ENCODE peak calls at places on chromosome 17, in six cellular contexts. One of them, this sample, is unnamed.

GRCh38 chr17:78357177-78357586 is 2.7 kb downstream of the SOCS3 start:
- DNase-seq in GM12892: no peak
- DNase-seq in HepG2: no peak
- DNase-seq in GM12878: no peak
- DNase-seq in H1: no peak
- DNase-seq in K562: no peak
- DNase-seq in this sample: no peak

GRCh38 chr17:77423589-77424451 is 283.1 kb downstream of the SEC14L1 start:
- DNase-seq in K562: no peak
- DNase-seq in GM12892: no peak
- DNase-seq in GM12878: no peak
- DNase-seq in HepG2: no peak
- DNase-seq in H1: no peak
- DNase-seq in this sample: no peak

GRCh38 chr17:66459811-66460270 is 157.4 kb downstream of the PRKCA start:
- DNase-seq in GM12892: no peak
- DNase-seq in K562: no peak
- DNase-seq in GM12878: no peak
- DNase-seq in HepG2: peak
- DNase-seq in H1: no peak
- DNase-seq in this sample: no peak

GRCh38 chr17:66906321-66907278 is 57.9 kb upstream of the CACNG4 start:
- DNase-seq in HepG2: peak
- DNase-seq in H1: peak
- DNase-seq in GM12878: peak
- DNase-seq in GM12892: peak
- DNase-seq in K562: peak
- DNase-seq in this sample: peak

GRCh38 chr17:63700528-63701441 is 860 bp upstream of the LIMD2 start:
- DNase-seq in GM12878: no peak
- DNase-seq in H1: peak
- DNase-seq in HepG2: no peak
- DNase-seq in GM12892: peak
- DNase-seq in K562: no peak
- DNase-seq in this sample: peak

GRCh38 chr17:77814091-77814772 is 144.3 kb upstream of the TNRC6C start:
- DNase-seq in HepG2: no peak
- DNase-seq in GM12878: no peak
- DNase-seq in H1: no peak
- DNase-seq in GM12892: no peak
- DNase-seq in K562: no peak
- DNase-seq in this sample: no peak

GRCh38 chr17:64596439-64596838 is 65.7 kb downstream of the SMURF2 start:
- DNase-seq in H1: no peak
- DNase-seq in K562: no peak
- DNase-seq in GM12878: no peak
- DNase-seq in GM12892: no peak
- DNase-seq in HepG2: no peak
- DNase-seq in this sample: no peak

GRCh38 chr17:1036171-1036844 is 39.4 kb downstream of the TIMM22 start:
- DNase-seq in K562: no peak
- DNase-seq in H1: no peak
- DNase-seq in GM12878: no peak
- DNase-seq in HepG2: no peak
- DNase-seq in GM12892: no peak
- DNase-seq in this sample: no peak

GRCh38 chr17:81261096-81261495 is 22.0 kb downstream of the NDUFAF8 start:
- DNase-seq in GM12892: no peak
- DNase-seq in K562: no peak
- DNase-seq in GM12878: no peak
- DNase-seq in HepG2: no peak
- DNase-seq in H1: no peak
- DNase-seq in this sample: no peak

GRCh38 chr17:42541041-42541833 is 5.2 kb downstream of the NAGLU start:
- DNase-seq in GM12892: no peak
- DNase-seq in HepG2: peak
- DNase-seq in GM12878: no peak
- DNase-seq in K562: no peak
- DNase-seq in H1: no peak
- DNase-seq in this sample: no peak

GRCh38 chr17:63405741-63406261 is 40.3 kb downstream of the CYB561 start:
- DNase-seq in GM12878: no peak
- DNase-seq in GM12892: no peak
- DNase-seq in HepG2: peak
- DNase-seq in H1: no peak
- DNase-seq in K562: peak
- DNase-seq in this sample: no peak

GRCh38 chr17:77489898-77490265 is 349.1 kb downstream of the SEC14L1 start:
- DNase-seq in GM12878: no peak
- DNase-seq in HepG2: no peak
- DNase-seq in K562: no peak
- DNase-seq in GM12892: no peak
- DNase-seq in H1: no peak
- DNase-seq in this sample: no peak

GRCh38 chr17:43787728-43788127 is 7.5 kb downstream of the CFAP97D1 start:
- DNase-seq in HepG2: no peak
- DNase-seq in GM12892: no peak
- DNase-seq in K562: no peak
- DNase-seq in GM12878: no peak
- DNase-seq in H1: no peak
- DNase-seq in this sample: no peak
- TF ChIP-seq POLR2AphosphoS5 in HepG2: no peak
- TF ChIP-seq POLR2AphosphoS5 in GM12892: no peak
- TF ChIP-seq POLR2AphosphoS5 in K562: no peak
- TF ChIP-seq POLR2AphosphoS5 in GM12878: no peak
- TF ChIP-seq POLR2AphosphoS5 in H1: no peak
- TF ChIP-seq POLR2AphosphoS5 in this sample: no peak

GRCh38 chr17:74466785-74467158 is 338 bp downstream of the CD300A start:
- DNase-seq in K562: no peak
- DNase-seq in GM12892: no peak
- DNase-seq in HepG2: no peak
- DNase-seq in GM12878: no peak
- DNase-seq in H1: no peak
- DNase-seq in this sample: no peak

GRCh38 chr17:74464730-74465377 is 1.6 kb upstream of the CD300A start:
- DNase-seq in GM12892: no peak
- DNase-seq in H1: no peak
- DNase-seq in GM12878: no peak
- DNase-seq in K562: no peak
- DNase-seq in HepG2: no peak
- DNase-seq in this sample: no peak

GRCh38 chr17:74466111-74466784 is at the start of gene CD300A:
- DNase-seq in K562: no peak
- DNase-seq in H1: peak
- DNase-seq in GM12892: no peak
- DNase-seq in GM12878: no peak
- DNase-seq in HepG2: no peak
- DNase-seq in this sample: no peak

GRCh38 chr17:74465378-74466110 is 890 bp upstream of the CD300A start:
- DNase-seq in GM12892: no peak
- DNase-seq in K562: no peak
- DNase-seq in HepG2: no peak
- DNase-seq in H1: no peak
- DNase-seq in GM12878: no peak
- DNase-seq in this sample: no peak

DNA sequence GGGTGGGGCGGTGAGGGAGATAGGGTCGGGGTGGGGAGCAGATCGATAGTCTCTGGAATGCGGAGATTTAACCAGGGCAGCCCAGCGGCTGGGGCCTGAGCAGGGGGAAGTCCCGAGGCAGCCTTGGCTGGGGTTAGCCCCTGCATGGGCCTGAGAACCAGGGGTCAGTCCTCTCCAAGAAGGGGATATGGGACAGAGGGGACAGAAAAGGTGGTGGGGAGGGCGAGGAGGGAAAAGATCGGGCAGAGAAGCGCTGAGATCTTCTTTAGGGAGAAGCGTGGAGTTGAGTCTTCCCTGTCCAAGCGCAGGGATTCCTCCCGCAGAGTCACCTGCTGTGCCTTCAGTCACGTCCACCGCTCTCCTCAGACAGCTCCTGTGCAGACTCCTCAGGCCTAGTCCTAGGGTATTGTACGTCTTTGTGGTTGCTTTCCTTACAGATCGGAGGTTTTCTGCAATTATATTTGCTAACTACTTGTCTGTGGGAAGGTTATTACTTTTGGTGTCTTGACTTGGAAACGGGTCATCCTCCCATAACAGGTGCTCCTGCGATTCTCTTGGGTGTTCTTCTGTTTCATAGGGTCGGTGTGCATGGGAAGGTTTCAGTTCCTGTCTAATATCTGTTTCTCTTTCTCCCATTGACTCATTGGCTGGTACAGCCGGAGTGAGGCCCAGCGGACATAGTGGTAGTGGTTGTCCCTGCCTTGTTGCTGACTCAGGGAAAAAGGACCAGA is 952 bp downstream of the CD300A start:
- DNase-seq in H1: no peak
- DNase-seq in HepG2: no peak
- DNase-seq in K562: no peak
- DNase-seq in GM12892: no peak
- DNase-seq in GM12878: peak
- DNase-seq in this sample: peak
- TF ChIP-seq POLR2A in H1: no peak
- TF ChIP-seq POLR2A in HepG2: no peak
- TF ChIP-seq POLR2A in K562: no peak
- TF ChIP-seq POLR2A in GM12892: peak
- TF ChIP-seq POLR2A in GM12878: peak
- TF ChIP-seq POLR2A in this sample: peak

DNA sequence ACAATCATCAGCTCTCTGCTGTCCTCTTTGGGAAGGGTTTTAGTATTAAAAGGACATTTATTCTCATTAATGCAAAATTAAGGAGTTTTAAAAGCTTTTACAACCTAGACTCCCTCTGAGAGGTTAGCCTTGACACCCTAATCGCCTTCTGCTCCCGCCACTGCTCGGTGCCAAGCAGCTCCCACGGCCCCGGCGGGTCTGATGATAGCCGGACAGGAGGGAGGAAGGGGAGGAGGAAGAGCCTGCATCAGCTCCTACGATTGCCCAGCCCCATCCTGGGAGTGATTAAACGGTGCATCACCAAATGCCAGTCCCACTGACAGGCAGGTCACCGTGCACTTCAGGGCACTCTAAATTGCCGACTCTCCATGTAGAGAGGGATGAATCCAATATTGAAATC is 8.3 kb downstream of the SHPK start:
- DNase-seq in GM12892: no peak
- DNase-seq in HepG2: no peak
- DNase-seq in H1: no peak
- DNase-seq in K562: no peak
- DNase-seq in GM12878: no peak
- DNase-seq in this sample: no peak
- TF ChIP-seq TAF1 in GM12892: no peak
- TF ChIP-seq TAF1 in HepG2: no peak
- TF ChIP-seq TAF1 in H1: no peak
- TF ChIP-seq TAF1 in K562: no peak
- TF ChIP-seq TAF1 in GM12878: no peak
- TF ChIP-seq TAF1 in this sample: no peak

GRCh38 chr17:17560975-17561374 is 30.5 kb downstream of the PEMT start:
- DNase-seq in GM12878: no peak
- DNase-seq in GM12892: no peak
- DNase-seq in HepG2: no peak
- DNase-seq in H1: no peak
- DNase-seq in K562: no peak
- DNase-seq in this sample: no peak

GRCh38 chr17:17563530-17563929 is 28.0 kb downstream of the PEMT start:
- DNase-seq in GM12878: no peak
- DNase-seq in GM12892: no peak
- DNase-seq in H1: no peak
- DNase-seq in HepG2: no peak
- DNase-seq in K562: no peak
- DNase-seq in this sample: no peak

GRCh38 chr17:17560167-17560566 is 31.3 kb downstream of the PEMT start:
- DNase-seq in GM12892: no peak
- DNase-seq in HepG2: no peak
- DNase-seq in GM12878: no peak
- DNase-seq in K562: no peak
- DNase-seq in H1: no peak
- DNase-seq in this sample: no peak

GRCh38 chr17:17562145-17562529 is 29.4 kb downstream of the PEMT start:
- DNase-seq in HepG2: no peak
- DNase-seq in GM12892: no peak
- DNase-seq in H1: no peak
- DNase-seq in K562: no peak
- DNase-seq in GM12878: no peak
- DNase-seq in this sample: no peak

DNA sequence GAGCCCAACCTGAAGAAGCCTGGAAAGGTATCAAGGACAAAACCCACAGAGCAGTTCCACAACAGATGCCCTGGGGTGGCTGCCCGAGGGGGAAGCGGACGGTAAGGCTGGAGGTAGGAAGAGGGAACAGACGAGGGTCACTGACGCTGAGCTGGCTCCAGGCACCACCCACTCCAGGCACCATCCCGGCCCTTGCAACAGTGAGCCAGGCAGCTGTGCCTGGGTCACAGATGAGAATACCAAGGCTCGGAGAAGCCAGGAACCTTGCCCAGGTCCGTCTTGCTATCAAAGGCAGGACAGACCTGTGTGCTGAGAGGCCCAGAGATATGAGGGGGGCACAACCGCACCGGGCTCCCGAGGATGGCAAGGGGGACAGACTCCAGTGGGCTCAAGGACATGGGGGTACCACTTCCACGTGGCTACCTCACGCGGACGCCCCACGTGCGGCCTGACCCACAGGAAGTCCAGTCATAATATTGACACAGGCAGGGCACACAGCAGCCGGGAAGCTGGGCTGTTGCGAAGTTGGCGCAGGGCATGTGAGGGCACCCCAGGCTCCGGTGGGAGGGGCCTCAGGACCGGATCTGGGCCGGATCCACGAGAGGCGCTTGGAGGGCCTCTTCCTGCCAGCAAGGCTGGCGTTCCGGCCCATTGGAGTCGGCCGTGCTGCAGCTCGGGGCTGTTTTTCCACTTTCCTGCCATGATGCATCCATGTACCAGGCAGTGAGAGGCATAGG is 29.9 kb downstream of the PEMT start:
- DNase-seq in K562: no peak
- DNase-seq in GM12892: no peak
- DNase-seq in H1: no peak
- DNase-seq in HepG2: no peak
- DNase-seq in GM12878: no peak
- DNase-seq in this sample: no peak
- TF ChIP-seq POLR2AphosphoS5 in K562: no peak
- TF ChIP-seq POLR2AphosphoS5 in GM12892: no peak
- TF ChIP-seq POLR2AphosphoS5 in H1: no peak
- TF ChIP-seq POLR2AphosphoS5 in HepG2: no peak
- TF ChIP-seq POLR2AphosphoS5 in GM12878: no peak
- TF ChIP-seq POLR2AphosphoS5 in this sample: no peak

This sample was measured in GM12891.